ENCODE peak calls at places on chromosomes 4 and X, in six cellular contexts. K, Y, O, D, U and E are unnamed samples.

GRCh38 chr4:7285244-7286122 is 93.1 kb downstream of the SORCS2 start:
- DNase-seq in K (no peak), Y (no peak), O (no peak), D (no peak), U (no peak), E (no peak)

GRCh38 chr4:86543080-86543479 is 51.0 kb upstream of the PTPN13 start:
- DNase-seq in K (no peak), Y (no peak), O (no peak), D (no peak), U (no peak), E (no peak)

GRCh38 chr4:154643493-154643892 is 31.0 kb upstream of the FGG start:
- DNase-seq in K (peak; percentile 26), Y (no peak), O (no peak), D (no peak), U (no peak), E (no peak)

GRCh38 chr4:13710486-13710885 is 83.0 kb upstream of the BOD1L1 start:
- DNase-seq in K (no peak), Y (no peak), O (no peak), D (no peak), U (no peak), E (no peak)

GRCh38 chr4:108142870-108143269 is 25.9 kb downstream of the LEF1 start:
- DNase-seq in K (no peak), Y (no peak), O (no peak), D (no peak), U (no peak), E (no peak)

GRCh38 chr4:130053723-130054122 is 957.8 kb downstream of the C4orf33 start:
- DNase-seq in K (no peak), Y (no peak), O (no peak), D (no peak), U (no peak), E (no peak)

GRCh38 chr4:186132577-186133277 is 28.2 kb downstream of the FAM149A start:
- DNase-seq in K (peak; percentile 34), Y (no peak), O (no peak), D (peak; percentile 40), U (no peak), E (no peak)

GRCh38 chr4:40723728-40724127 is 26.0 kb upstream of the NSUN7 start:
- DNase-seq in K (no peak), Y (no peak), O (no peak), D (no peak), U (no peak), E (no peak)

GRCh38 chr4:60482921-60483351 is 717.2 kb upstream of the ADGRL3 start:
- DNase-seq in K (no peak), Y (no peak), O (no peak), D (no peak), U (no peak), E (no peak)

GRCh38 chrX:69556094-69557011 is 52.2 kb downstream of the NALF2 start:
- DNase-seq in K (peak; percentile 15), Y (no peak), O (no peak), D (peak; percentile 16), U (no peak), E (no peak)

GRCh38 chrX:13691845-13692334 is 3.0 kb downstream of the RAB9A start:
- DNase-seq in K (no peak), Y (no peak), O (no peak), D (no peak), U (no peak), E (no peak)

GRCh38 chr4:106763044-106763443 is 273.1 kb downstream of the DKK2 start:
- DNase-seq in K (peak; percentile 11), Y (no peak), O (no peak), D (no peak), U (peak; percentile 68), E (no peak)

GRCh38 chr4:8709050-8709728 is 116.6 kb downstream of the CPZ start:
- DNase-seq in K (no peak), Y (no peak), O (peak; percentile 38), D (no peak), U (peak; percentile 36), E (no peak)

GRCh38 chrX:110082156-110082555 is 79.2 kb downstream of the TMEM164 start:
- DNase-seq in K (peak; percentile 67), Y (no peak), O (no peak), D (peak; percentile 57), U (no peak), E (no peak)

GRCh38 chr4:52713456-52713937 is 37.7 kb downstream of the ERVMER34-1 start:
- DNase-seq in K (peak; percentile 19), Y (no peak), O (no peak), D (no peak), U (no peak), E (no peak)

GRCh38 chrX:112734250-112734649 is 54.5 kb upstream of the LHFPL1 start:
- DNase-seq in K (no peak), Y (no peak), O (no peak), D (no peak), U (no peak), E (no peak)

GRCh38 chrX:13051529-13052172 is 7.2 kb upstream of the FAM9C start:
- DNase-seq in K (no peak), Y (no peak), O (no peak), D (no peak), U (no peak), E (peak; percentile 34)

GRCh38 chrX:24081661-24082154 is 27.0 kb downstream of the EIF2S3 start:
- DNase-seq in K (peak; percentile 72), Y (no peak), O (peak; percentile 71), D (peak; percentile 91), U (peak; percentile 77), E (no peak)

GRCh38 chrX:101764538-101764937 is 104.9 kb upstream of the ARMCX2 start:
- DNase-seq in K (no peak), Y (no peak), O (no peak), D (no peak), U (no peak), E (no peak)

GRCh38 chr4:4859010-4859798 is at the start of gene MSX1:
- DNase-seq in K (peak; percentile 75), Y (peak; percentile 93), O (peak; percentile 91), D (peak; percentile 74), U (peak; percentile 90), E (peak; percentile 89)

GRCh38 chr4:77151246-77151645 is 5.8 kb upstream of the CCNG2 start:
- DNase-seq in K (peak; percentile 62), Y (no peak), O (no peak), D (no peak), U (no peak), E (no peak)

GRCh38 chrX:68415289-68415688 is 18.0 kb downstream of the OPHN1 start:
- DNase-seq in K (peak; percentile 51), Y (no peak), O (no peak), D (no peak), U (no peak), E (no peak)

GRCh38 chr4:47692691-47693090 is 145.2 kb downstream of the CORIN start:
- DNase-seq in K (no peak), Y (no peak), O (no peak), D (no peak), U (no peak), E (no peak)

GRCh38 chr4:161256716-161257115 is 907.1 kb downstream of the FSTL5 start:
- DNase-seq in K (peak; percentile 46), Y (no peak), O (no peak), D (peak; percentile 29), U (no peak), E (no peak)
- TF ChIP-seq CTCF in K (peak; percentile 60), Y (no peak), O (no peak), D (peak; percentile 61), U (no peak), E (peak; percentile 48)

DNA sequence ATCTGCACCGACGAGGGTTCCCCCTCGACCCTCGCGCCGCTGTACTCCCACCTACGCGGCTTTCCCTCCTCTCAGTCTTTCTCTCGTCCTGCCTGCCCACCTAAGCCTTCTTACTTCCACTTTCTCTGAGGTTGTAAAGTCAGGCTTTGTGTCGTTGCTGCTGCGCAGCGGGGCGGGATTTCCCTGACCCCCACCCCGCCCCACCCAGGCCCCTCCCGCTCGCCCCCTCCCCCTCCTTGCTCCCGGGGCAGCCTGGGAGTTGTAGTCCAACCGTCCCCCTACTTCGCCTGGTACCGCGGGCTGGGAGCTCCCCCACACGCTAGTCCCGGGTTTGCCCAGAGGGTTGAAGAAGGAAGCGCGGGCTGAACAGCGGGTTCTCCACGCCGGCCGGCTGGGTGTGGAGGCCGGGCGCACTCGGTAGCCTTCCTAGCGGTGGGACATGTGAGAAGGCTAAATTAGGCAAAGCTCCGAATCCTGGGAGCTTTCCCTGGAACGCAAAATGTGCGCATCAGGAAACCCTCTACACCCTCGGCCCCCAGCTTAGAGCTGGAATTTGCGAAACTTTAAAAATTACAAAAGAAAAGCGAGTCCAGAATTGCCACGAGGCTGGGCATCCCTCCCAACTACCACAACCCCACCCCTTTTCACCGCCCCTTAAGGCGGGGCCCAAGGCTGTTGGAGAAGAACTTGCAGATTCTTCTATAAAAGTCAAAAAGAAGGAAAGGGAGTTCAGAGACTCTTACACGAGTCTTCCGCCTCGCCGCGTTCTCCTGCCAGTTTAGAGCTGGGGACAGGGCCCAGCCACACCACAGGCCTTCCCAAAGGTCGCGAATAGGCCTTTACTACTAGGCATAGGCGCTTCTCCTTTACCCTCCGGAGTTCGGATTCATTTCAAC is at the start of gene ATP11C:
- DNase-seq in K (peak; percentile 80), Y (peak; percentile 89), O (peak; percentile 88), D (peak; percentile 89), U (peak; percentile 94), E (peak; percentile 86)
- TF ChIP-seq CTCF in K (no peak), Y (no peak), O (no peak), D (peak; percentile 8), U (no peak), E (peak; percentile 14)

DNA sequence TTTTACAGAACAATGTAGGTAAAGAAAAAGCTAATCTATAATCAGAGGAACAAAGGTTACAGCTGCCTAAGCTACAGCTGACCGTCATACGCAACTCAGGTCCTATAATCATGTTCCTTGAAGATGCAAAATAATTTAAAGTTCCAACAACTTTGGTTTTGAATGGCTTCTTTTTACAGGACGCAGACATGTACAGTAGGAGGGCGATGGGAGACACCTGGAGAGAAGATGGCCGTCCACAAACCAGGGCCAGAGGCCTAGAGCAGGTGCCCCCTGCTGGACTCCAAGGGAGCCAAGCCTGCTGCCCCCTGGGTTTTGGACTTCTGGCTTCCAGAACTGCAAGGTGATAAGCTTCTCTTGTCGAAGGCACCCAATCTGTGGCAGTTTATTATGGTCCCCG is 10.6 kb downstream of the HGFAC start:
- DNase-seq in K (peak; percentile 13), Y (peak; percentile 37), O (no peak), D (peak; percentile 39), U (no peak), E (no peak)
- TF ChIP-seq CTCF in K (peak; percentile 57), Y (no peak), O (peak; percentile 26), D (no peak), U (no peak), E (no peak)

GRCh38 chrX:17082831-17083230 is 136.4 kb downstream of the REPS2 start:
- DNase-seq in K (peak; percentile 61), Y (no peak), O (no peak), D (peak; percentile 42), U (no peak), E (no peak)
- TF ChIP-seq CTCF in K (no peak), Y (no peak), O (no peak), D (peak; percentile 36), U (no peak), E (no peak)